ENCODE peak calls at places on chromosome 20, in four cellular contexts. H is AG10803, Y is mesendoderm, G is OCI-M1. V is an unnamed sample.

GRCh38 chr20:11216451-11217314 is 542.9 kb upstream of the JAG1 start:
- DNase-seq in H (peak; percentile 86), Y (no peak), G (no peak), V (peak; percentile 78)

GRCh38 chr20:13325033-13325432 is 104.0 kb downstream of the ISM1 start:
- DNase-seq in H (peak; percentile 38), Y (peak; percentile 79), G (peak; percentile 41), V (peak; percentile 74)

GRCh38 chr20:53064935-53065334 is 92.8 kb downstream of the TSHZ2 start:
- DNase-seq in H (no peak), Y (no peak), G (no peak), V (no peak)

GRCh38 chr20:4813839-4814695 is 92.4 kb downstream of the PRND start:
- DNase-seq in H (no peak), Y (peak; percentile 61), G (no peak), V (no peak)

GRCh38 chr20:53899351-53900167 is 170.8 kb downstream of the BCAS1 start:
- DNase-seq in H (peak; percentile 85), Y (no peak), G (peak; percentile 44), V (no peak)

GRCh38 chr20:63032861-63033634 is 26.3 kb upstream of the BHLHE23 start:
- DNase-seq in H (no peak), Y (peak; percentile 24), G (no peak), V (no peak)

GRCh38 chr20:46139908-46140482 is 21.9 kb downstream of the CD40 start:
- DNase-seq in H (no peak), Y (no peak), G (no peak), V (no peak)

GRCh38 chr20:33948480-33948879 is 45.2 kb upstream of the RALY start:
- DNase-seq in H (no peak), Y (no peak), G (peak; percentile 28), V (no peak)

GRCh38 chr20:51359401-51359800 is 183.1 kb downstream of the NFATC2 start:
- DNase-seq in H (no peak), Y (no peak), G (no peak), V (no peak)

GRCh38 chr20:36308986-36309385 is 2.8 kb downstream of the DLGAP4 start:
- DNase-seq in H (no peak), Y (no peak), G (no peak), V (no peak)

GRCh38 chr20:35992713-35993335 is 24.4 kb downstream of the CNBD2 start:
- DNase-seq in H (peak; percentile 56), Y (peak; percentile 78), G (peak; percentile 84), V (peak; percentile 81)